ENCODE peak calls at places on chromosomes 7 and 10, in four cellular contexts. V, O, S and Q are unnamed samples.

GRCh38 chr10:388661-389045 is 253.4 kb downstream of the ZMYND11 start:
- DNase-seq in V (no peak), S (no peak), O (no peak), Q (no peak)

GRCh38 chr10:78260675-78261074 is 227.0 kb downstream of the RPS24 start:
- DNase-seq in O (no peak), S (no peak), V (no peak), Q (no peak)

GRCh38 chr7:130946110-130946509 is 212.1 kb upstream of the KLF14 start:
- DNase-seq in V (no peak), O (no peak), S (no peak), Q (no peak)

GRCh38 chr7:1569016-1569415 is 816 bp downstream of the PSMG3 start:
- DNase-seq in O (peak), S (no peak), V (no peak), Q (peak)

GRCh38 chr10:82148764-82149163 is 273.8 kb downstream of the NRG3 start:
- DNase-seq in O (no peak), S (no peak), V (no peak), Q (no peak)

GRCh38 chr7:33805630-33806233 is 99.6 kb upstream of the BMPER start:
- DNase-seq in S (no peak), O (peak), V (no peak), Q (peak)

GRCh38 chr7:47765373-47765979 is 182.8 kb downstream of the PKD1L1 start:
- DNase-seq in V (no peak), S (no peak), O (no peak), Q (no peak)

GRCh38 chr7:47893238-47893637 is 55.0 kb downstream of the PKD1L1 start:
- DNase-seq in V (peak), S (no peak), O (no peak), Q (peak)

GRCh38 chr7:131094685-131095084 is 233.0 kb upstream of the MKLN1 start:
- DNase-seq in O (no peak), S (no peak), V (no peak), Q (no peak)

GRCh38 chr7:129969881-129970446 is 17.2 kb upstream of the UBE2H start:
- DNase-seq in S (peak), V (no peak), O (peak), Q (peak)

DNA sequence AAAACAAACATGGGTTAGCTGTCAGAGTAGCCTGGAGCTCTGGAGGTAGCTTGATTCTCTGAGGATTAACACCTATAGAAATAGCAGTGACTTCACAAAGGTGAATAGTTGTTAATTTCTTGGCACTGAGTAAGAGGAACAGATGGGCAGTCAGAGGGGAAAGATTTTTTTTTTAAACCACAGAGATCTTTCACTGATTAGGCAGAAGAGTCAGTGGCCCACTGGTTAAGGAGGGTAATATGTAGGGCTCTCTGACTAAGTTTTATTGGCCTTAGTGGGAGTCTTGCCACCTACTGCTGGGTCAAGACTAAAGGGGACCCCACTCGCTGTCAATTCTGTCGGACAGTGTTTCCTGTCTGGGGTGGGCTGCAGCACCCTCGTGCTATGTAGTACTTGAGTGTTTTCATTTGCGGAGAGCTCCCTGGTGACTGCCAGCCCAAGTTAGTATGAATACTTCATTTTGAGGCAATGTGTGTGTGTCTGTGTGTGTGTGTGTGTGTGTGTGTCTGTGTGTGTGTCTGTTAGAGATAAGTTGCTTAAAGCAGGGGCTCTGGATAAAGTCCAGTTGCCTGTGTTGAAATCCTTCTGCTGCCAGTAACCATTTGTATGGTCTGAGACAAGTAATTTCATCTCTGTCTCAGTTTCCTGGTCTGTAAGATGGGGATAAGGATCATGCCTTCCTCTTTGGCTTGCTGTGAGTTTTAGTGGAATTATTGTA is 145.2 kb downstream of the ARID5B start:
- DNase-seq in V (no peak), O (peak), S (peak), Q (no peak)
- TF ChIP-seq POLR2A in V (no peak), O (no peak), S (no peak), Q (no peak)

DNA sequence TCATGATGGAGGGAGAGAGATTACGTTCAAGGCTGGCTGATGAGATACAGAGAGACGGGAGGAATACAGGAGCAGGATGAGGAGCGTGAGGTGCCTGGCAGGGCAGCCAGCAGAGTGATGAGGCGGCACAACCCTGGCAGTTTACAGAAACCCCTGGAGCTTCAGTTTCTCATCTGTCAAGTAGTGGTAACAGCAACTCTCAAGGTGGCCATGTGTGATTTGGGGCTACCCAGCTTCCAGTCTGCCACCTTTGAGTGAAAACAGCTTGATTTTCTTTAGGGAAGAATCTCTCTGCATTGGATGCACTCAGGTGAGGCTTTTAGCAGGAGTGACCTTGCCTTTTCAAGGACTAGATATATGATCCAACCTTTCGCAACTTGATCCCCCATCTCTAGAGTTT is 154.7 kb downstream of the CDCA7L start:
- DNase-seq in S (no peak), O (no peak), V (no peak), Q (no peak)
- TF ChIP-seq POLR2A in S (no peak), O (no peak), V (no peak), Q (no peak)

GRCh38 chr10:48608279-48608681 is 3.4 kb upstream of the ARHGAP22 start:
- DNase-seq in V (peak), S (no peak), O (no peak), Q (peak)
- TF ChIP-seq POLR2A in V (no peak), S (no peak), O (no peak), Q (no peak)

GRCh38 chr7:98557538-98558031 is 59.5 kb upstream of the NPTX2 start:
- DNase-seq in O (no peak), V (no peak), S (no peak), Q (no peak)

GRCh38 chr7:98556288-98556687 is 60.8 kb upstream of the NPTX2 start:
- DNase-seq in S (no peak), V (no peak), O (no peak), Q (no peak)

GRCh38 chr7:98555403-98555802 is 61.7 kb upstream of the NPTX2 start:
- DNase-seq in O (no peak), V (no peak), S (no peak), Q (peak)

GRCh38 chr7:98551541-98552273 is 65.4 kb upstream of the NPTX2 start:
- DNase-seq in S (no peak), O (no peak), V (no peak), Q (no peak)

GRCh38 chr7:98553666-98554065 is 63.4 kb upstream of the NPTX2 start:
- DNase-seq in O (no peak), V (no peak), S (no peak), Q (no peak)
- TF ChIP-seq POLR2A in O (no peak), V (no peak), S (no peak), Q (no peak)

GRCh38 chr10:86128360-86128759 is 238.2 kb downstream of the GRID1 start:
- DNase-seq in S (no peak), O (no peak), V (no peak), Q (no peak)
- TF ChIP-seq POLR2A in S (no peak), O (no peak), V (no peak), Q (no peak)